ENCODE peak calls at places on chromosomes 2 and 18, in six cellular contexts. K is upper lobe of left lung, A is GM12878, R is HepG2, V is K562, T is A549. B is an unnamed sample.

GRCh38 chr2:133461484-133461883 is 106.8 kb downstream of the NCKAP5 start:
- ATAC-seq in K (no peak), T (no peak), A (peak), V (no peak), R (no peak), B (no peak)

GRCh38 chr2:21452678-21453077 is 328.9 kb downstream of the TDRD15 start:
- ATAC-seq in A (no peak), V (no peak), R (no peak), K (no peak), T (no peak), B (no peak)

GRCh38 chr2:46801731-46802664 is 113.6 kb downstream of the MCFD2 start:
- ATAC-seq in T (no peak), R (no peak), K (peak), V (no peak), A (no peak), B (no peak)

GRCh38 chr18:70280007-70280925 is 8.6 kb upstream of the SOCS6 start:
- ATAC-seq in A (no peak), T (no peak), V (peak), K (no peak), R (no peak), B (no peak)

GRCh38 chr2:195695002-195695631 is 38.1 kb downstream of the SLC39A10 start:
- ATAC-seq in K (no peak), T (no peak), R (no peak), A (no peak), V (peak), B (no peak)

GRCh38 chr2:76610451-76610850 is 899.7 kb upstream of the GCFC2 start:
- ATAC-seq in V (no peak), T (no peak), R (no peak), K (no peak), A (no peak), B (no peak)

GRCh38 chr2:68741805-68742306 is 7.2 kb downstream of the ARHGAP25 start:
- ATAC-seq in V (no peak), T (no peak), R (no peak), A (no peak), K (peak), B (no peak)

GRCh38 chr2:238700506-238701050 is 147.3 kb upstream of the TWIST2 start:
- ATAC-seq in T (no peak), V (no peak), K (no peak), R (no peak), A (no peak), B (no peak)

GRCh38 chr2:36408198-36408703 is 52.7 kb downstream of the CRIM1 start:
- ATAC-seq in K (peak), R (peak), A (no peak), V (peak), T (peak), B (peak)

GRCh38 chr18:53943463-53943862 is 281.0 kb downstream of the MBD2 start:
- ATAC-seq in V (no peak), A (no peak), R (no peak), T (no peak), K (no peak), B (no peak)

GRCh38 chr18:9736445-9736844 is 28.3 kb downstream of the RAB31 start:
- ATAC-seq in V (no peak), K (no peak), T (no peak), A (no peak), R (no peak), B (no peak)

GRCh38 chr18:6748241-6748640 is 18.7 kb downstream of the ARHGAP28 start:
- ATAC-seq in R (no peak), T (no peak), V (no peak), A (no peak), K (no peak), B (no peak)

GRCh38 chr2:131030478-131030971 is 62.7 kb downstream of the FAM168B start:
- ATAC-seq in A (no peak), T (no peak), R (peak), V (peak), K (no peak), B (no peak)

GRCh38 chr18:9628984-9629383 is 14.6 kb upstream of the PPP4R1 start:
- ATAC-seq in R (no peak), K (no peak), T (no peak), A (no peak), V (no peak), B (no peak)

GRCh38 chr2:84841577-84841976 is 39.3 kb downstream of the TRABD2A start:
- ATAC-seq in V (no peak), R (no peak), A (no peak), K (no peak), T (no peak), B (no peak)

GRCh38 chr2:102060792-102061191 is 69.0 kb downstream of the IL1R2 start:
- ATAC-seq in V (no peak), K (no peak), A (no peak), T (no peak), R (no peak), B (no peak)

GRCh38 chr2:102062802-102063201 is 71.0 kb downstream of the IL1R2 start:
- ATAC-seq in T (no peak), V (no peak), A (no peak), R (no peak), K (no peak), B (no peak)

GRCh38 chr2:102063360-102063947 is 71.7 kb downstream of the IL1R2 start:
- ATAC-seq in R (no peak), K (peak), V (peak), A (no peak), T (no peak), B (peak)

GRCh38 chr2:102061286-102061699 is 69.5 kb downstream of the IL1R2 start:
- ATAC-seq in V (no peak), R (no peak), T (no peak), K (no peak), A (no peak), B (no peak)

GRCh38 chr2:102061962-102062795 is 70.4 kb downstream of the IL1R2 start:
- ATAC-seq in R (no peak), A (no peak), V (no peak), T (no peak), K (peak), B (peak)
- TF ChIP-seq EP300 in R (no peak), A (no peak), V (no peak), T (no peak), K (no peak), B (no peak)

GRCh38 chr2:226658555-226658954 is 141.1 kb downstream of the IRS1 start:
- ATAC-seq in A (no peak), K (no peak), R (no peak), V (no peak), T (no peak), B (no peak)

GRCh38 chr2:226656367-226656766 is 143.3 kb downstream of the IRS1 start:
- ATAC-seq in A (no peak), K (no peak), V (no peak), T (no peak), R (no peak), B (no peak)

GRCh38 chr2:226657340-226658053 is 142.1 kb downstream of the IRS1 start:
- ATAC-seq in R (peak), A (no peak), V (no peak), T (no peak), K (no peak), B (no peak)

GRCh38 chr2:226652983-226653765 is 146.4 kb downstream of the IRS1 start:
- ATAC-seq in K (no peak), A (no peak), T (no peak), V (no peak), R (no peak), B (no peak)

GRCh38 chr2:226655871-226656270 is 143.7 kb downstream of the IRS1 start:
- ATAC-seq in R (no peak), T (no peak), V (no peak), K (no peak), A (no peak), B (peak)
- TF ChIP-seq EP300 in R (no peak), T (no peak), V (no peak), K (no peak), A (no peak), B (no peak)

GRCh38 chr2:117814417-117815264 is at the start of gene DDX18:
- ATAC-seq in T (peak), R (peak), A (peak), V (peak), K (peak), B (peak)
- TF ChIP-seq EP300 in T (no peak), R (peak), A (no peak), V (peak), K (peak), B (no peak)

GRCh38 chr2:10278763-10279471 is 23.8 kb upstream of the HPCAL1 start:
- ATAC-seq in V (peak), A (no peak), K (no peak), T (no peak), R (peak), B (no peak)

GRCh38 chr2:10277293-10278028 is 25.2 kb upstream of the HPCAL1 start:
- ATAC-seq in R (peak), K (peak), T (no peak), V (no peak), A (no peak), B (no peak)

GRCh38 chr2:10276481-10277292 is 26.0 kb upstream of the HPCAL1 start:
- ATAC-seq in K (no peak), V (no peak), A (no peak), T (no peak), R (peak), B (no peak)

GRCh38 chr2:10279472-10279870 is 23.2 kb upstream of the HPCAL1 start:
- ATAC-seq in T (no peak), V (no peak), R (no peak), A (no peak), K (no peak), B (no peak)

DNA sequence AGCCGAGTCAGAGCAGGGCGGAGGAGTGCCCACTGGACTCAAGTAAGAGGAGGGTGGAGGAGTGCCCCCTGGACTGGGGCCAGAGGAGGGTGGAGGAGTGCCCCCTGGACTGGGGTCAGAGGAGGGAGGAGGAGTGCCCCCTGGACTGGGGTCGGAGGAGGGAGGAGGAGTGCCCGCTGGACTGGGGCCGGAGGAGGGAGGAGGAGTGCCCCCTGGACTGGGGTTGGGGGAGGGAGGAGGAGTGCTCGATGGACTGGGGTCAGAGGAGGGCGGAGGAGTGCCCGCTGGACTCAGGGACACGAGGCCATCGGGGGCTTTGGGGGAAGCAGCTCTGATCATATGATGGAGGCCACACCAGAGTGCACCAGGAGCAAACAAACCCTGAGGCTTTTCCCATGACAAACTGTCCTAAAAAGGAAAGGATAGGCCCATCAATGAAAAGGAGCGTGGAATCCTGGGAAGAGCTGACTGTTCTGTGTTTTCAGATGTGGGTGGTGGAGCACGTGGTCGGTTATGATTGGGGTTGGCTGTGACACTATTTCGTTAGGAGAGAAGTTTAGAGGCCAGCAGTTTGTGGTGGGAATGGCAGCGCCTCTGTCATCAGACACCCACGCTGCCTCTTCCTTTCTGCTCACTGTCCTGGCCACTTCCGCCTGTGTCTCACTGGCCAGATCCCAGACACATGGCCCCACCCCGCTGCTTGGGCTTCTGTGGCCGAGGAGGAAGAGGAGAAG is 24.5 kb upstream of the HPCAL1 start:
- ATAC-seq in V (peak), T (peak), K (peak), A (peak), R (peak), B (peak)
- TF ChIP-seq EP300 in V (peak), T (no peak), K (no peak), A (no peak), R (peak), B (no peak)

GRCh38 chr2:219626540-219626939 is 890 bp upstream of the SLC4A3 start:
- ATAC-seq in A (no peak), R (peak), K (no peak), V (peak), T (no peak), B (no peak)

GRCh38 chr2:219627105-219628100 is at the start of gene SLC4A3:
- ATAC-seq in V (peak), K (peak), T (peak), R (peak), A (peak), B (peak)

GRCh38 chr2:219622472-219622871 is 5.0 kb upstream of the SLC4A3 start:
- ATAC-seq in K (no peak), R (no peak), T (no peak), A (no peak), V (no peak), B (no peak)

GRCh38 chr2:219625179-219625578 is 2.3 kb upstream of the SLC4A3 start:
- ATAC-seq in V (no peak), A (no peak), K (no peak), T (no peak), R (no peak), B (no peak)

DNA sequence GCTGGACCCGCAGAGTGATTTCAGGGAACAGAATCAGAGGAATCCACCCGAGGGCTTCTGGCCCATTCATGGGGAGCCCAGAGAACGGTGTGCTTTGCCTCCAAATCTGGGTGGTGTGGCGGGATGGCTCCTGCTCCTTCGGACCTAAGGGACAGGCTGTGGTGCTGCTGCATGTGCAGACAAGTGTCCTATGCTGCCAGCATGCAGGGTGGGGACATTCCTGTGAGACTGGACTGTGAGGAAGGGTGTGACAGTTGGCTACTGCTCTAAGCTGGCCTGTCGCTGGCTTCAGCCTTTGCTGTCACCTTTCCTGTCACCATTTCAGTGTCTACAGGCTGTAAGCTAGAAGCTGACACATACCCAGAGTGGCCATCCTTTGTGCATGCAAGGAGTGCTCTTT is 2.9 kb upstream of the SLC4A3 start:
- ATAC-seq in T (no peak), V (no peak), R (no peak), K (no peak), A (no peak), B (no peak)
- TF ChIP-seq EP300 in T (no peak), V (no peak), R (no peak), K (no peak), A (no peak), B (no peak)

GRCh38 chr18:22844184-22844583 is 88.9 kb upstream of the RBBP8 start:
- ATAC-seq in V (no peak), R (no peak), A (no peak), K (no peak), T (no peak), B (no peak)
- TF ChIP-seq EP300 in V (no peak), R (no peak), A (no peak), K (no peak), T (no peak), B (no peak)

DNA sequence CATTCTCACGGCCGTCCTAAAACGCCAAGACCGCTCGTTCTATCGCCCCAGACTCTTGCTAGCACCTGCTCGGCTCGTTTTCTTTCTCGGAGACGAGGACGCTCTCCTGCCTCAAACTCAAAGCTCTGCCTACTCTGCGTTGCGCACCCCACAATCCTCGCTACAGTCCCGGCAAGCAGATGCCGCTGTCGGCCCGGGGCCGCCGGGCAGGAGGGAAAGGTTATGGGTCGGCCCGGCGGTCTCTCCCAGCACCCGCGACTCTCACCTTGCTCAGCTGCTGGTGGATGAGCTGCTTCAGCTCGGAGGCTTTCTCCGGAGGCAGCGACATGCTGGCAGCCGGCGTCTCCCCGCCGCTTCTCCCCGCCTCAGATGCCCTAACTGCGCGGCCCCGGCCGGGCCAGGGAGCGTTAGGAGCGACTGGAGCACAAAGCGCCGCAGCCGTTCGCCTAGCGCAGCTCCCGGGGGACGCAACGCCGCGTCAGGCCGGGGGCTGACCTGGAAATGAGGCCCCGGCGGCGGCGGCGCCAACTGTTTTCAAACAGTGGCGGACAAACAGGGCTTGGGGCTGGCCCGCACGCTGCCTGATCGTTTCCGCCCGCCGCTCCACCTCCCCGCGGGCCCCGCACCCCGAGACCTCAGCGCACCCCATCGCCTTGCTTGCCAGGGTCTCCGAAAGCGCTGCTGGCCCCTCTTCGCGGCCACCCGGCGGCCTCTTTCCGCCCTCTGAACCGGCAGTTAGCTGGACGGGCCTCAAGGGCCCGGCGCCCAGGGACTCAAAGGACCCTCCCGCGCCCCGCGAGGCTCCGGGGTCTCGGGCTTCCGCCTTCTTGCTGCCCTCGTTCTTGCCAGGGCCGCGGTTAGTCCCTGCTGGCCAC is at the start of the genes CEP76 and PSMG2:
- ATAC-seq in T (peak), K (peak), R (peak), A (peak), V (peak), B (peak)
- TF ChIP-seq EP300 in T (no peak), K (no peak), R (no peak), A (no peak), V (peak), B (no peak)

GRCh38 chr2:132416996-132417395 is 391 bp downstream of the GPR39 start:
- ATAC-seq in A (no peak), V (peak), R (peak), K (no peak), T (peak), B (no peak)

GRCh38 chr2:132415256-132416079 is 1.1 kb upstream of the GPR39 start:
- ATAC-seq in R (peak), K (no peak), V (no peak), T (peak), A (no peak), B (no peak)

GRCh38 chr2:132417430-132418035 is 928 bp downstream of the GPR39 start:
- ATAC-seq in A (no peak), V (no peak), T (no peak), K (no peak), R (no peak), B (no peak)

GRCh38 chr2:132412021-132412420 is 4.6 kb upstream of the GPR39 start:
- ATAC-seq in A (no peak), V (no peak), R (no peak), T (no peak), K (no peak), B (no peak)

DNA sequence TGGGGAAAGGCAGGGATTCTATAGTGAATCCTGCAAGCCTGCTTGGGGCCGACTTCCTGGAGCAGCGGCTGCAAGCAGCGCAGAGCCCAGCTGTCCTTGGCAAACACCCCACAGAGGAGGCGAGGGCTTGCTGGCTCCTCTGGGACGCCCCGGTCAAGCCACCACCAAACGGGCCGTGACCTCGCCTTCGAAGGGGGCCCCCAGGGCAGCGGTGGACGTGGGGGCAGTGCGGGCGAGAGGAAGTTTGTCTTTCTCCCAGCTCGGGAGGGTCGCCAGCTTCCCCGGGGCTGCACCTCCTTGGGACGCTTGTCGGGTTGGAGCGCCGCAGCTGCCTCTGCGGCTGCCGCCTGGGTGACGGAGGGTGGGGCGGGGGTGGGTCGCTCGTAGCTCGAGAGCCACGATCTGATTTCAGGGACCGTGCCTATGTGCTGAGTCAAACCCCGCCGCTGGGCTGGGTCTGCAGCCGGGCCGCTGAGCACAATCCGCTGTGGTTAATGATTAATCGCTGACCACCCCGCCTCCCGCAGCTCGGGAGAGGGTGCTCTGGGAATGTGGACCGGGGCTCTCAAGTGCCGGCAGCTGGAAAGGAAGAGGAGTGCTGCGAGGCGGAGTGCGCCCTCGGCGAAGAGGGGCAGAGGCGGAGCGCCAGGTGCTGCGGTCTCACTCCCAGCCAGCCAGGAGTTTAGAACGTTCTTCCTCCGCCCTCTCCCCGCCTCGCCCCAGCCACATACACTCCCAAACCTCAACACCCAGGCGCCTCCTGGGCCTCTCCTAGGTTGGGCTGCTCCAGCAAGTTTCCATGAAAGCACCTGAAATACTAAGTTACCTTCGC is at the start of gene GPR39:
- ATAC-seq in A (no peak), T (peak), R (peak), K (peak), V (peak), B (peak)
- TF ChIP-seq EP300 in A (no peak), T (no peak), R (peak), K (no peak), V (no peak), B (no peak)